ENCODE peak calls at places on chromosomes 4 and X, in nine cellular contexts. M is vagina, C is transverse colon, V is esophagus muscularis mucosa, T is GM12892, O is H1, Y is HCT116, Z is K562, N is sigmoid colon. A is an unnamed sample.

GRCh38 chr4:159317203-159317602 is 214.3 kb downstream of the RAPGEF2 start:
- DNase-seq in C (no peak), T (no peak), V (no peak), Z (no peak), M (no peak), Y (no peak), N (no peak), O (no peak), A (no peak)

GRCh38 chr4:41212221-41213203 is 1.8 kb downstream of the APBB2 start:
- DNase-seq in Y (no peak), M (no peak), T (no peak), V (no peak), C (peak; percentile 56), Z (no peak), N (peak; percentile 74), O (no peak), A (peak; percentile 38)

GRCh38 chr4:166153539-166153938 is 280.5 kb downstream of the TLL1 start:
- DNase-seq in M (no peak), N (no peak), Y (no peak), Z (no peak), V (no peak), O (no peak), T (no peak), C (no peak), A (no peak)

GRCh38 chr4:103497692-103498091 is 222.1 kb downstream of the TACR3 start:
- DNase-seq in O (no peak), V (no peak), Y (no peak), C (no peak), T (no peak), N (no peak), Z (no peak), M (no peak), A (no peak)

GRCh38 chr4:84237008-84237407 is 262.1 kb downstream of the NKX6-1 start:
- DNase-seq in V (no peak), O (no peak), N (no peak), Y (no peak), T (no peak), Z (no peak), M (no peak), C (no peak), A (no peak)

GRCh38 chr4:148302416-148302815 is 139.8 kb downstream of the NR3C2 start:
- DNase-seq in M (no peak), V (no peak), O (no peak), C (no peak), T (no peak), Y (no peak), Z (no peak), N (no peak), A (no peak)

GRCh38 chr4:158912390-158913175 is 143.8 kb downstream of the FNIP2 start:
- DNase-seq in V (no peak), N (no peak), T (no peak), M (no peak), C (no peak), Z (no peak), O (no peak), Y (no peak), A (no peak)

GRCh38 chr4:186015212-186015817 is 53.6 kb upstream of the TLR3 start:
- DNase-seq in V (peak; percentile 86), Y (no peak), N (no peak), M (no peak), T (no peak), Z (no peak), C (no peak), O (no peak), A (no peak)

GRCh38 chrX:135388841-135389240 is 32.9 kb upstream of the SMIM10L2A start:
- DNase-seq in T (no peak), M (no peak), C (no peak), O (no peak), V (no peak), N (no peak), Z (no peak), Y (no peak), A (no peak)

GRCh38 chr4:37095925-37096324 is 148.6 kb upstream of the NWD2 start:
- DNase-seq in C (no peak), O (no peak), N (no peak), M (no peak), Y (no peak), T (no peak), V (no peak), Z (no peak), A (no peak)

GRCh38 chr4:173025131-173025530 is 143.5 kb upstream of the GALNT7 start:
- DNase-seq in T (no peak), N (no peak), Y (peak; percentile 76), C (peak; percentile 26), O (peak; percentile 27), Z (peak; percentile 52), V (peak; percentile 88), M (no peak), A (peak; percentile 20)

GRCh38 chr4:55184600-55185523 is 59.5 kb upstream of the KDR start:
- DNase-seq in M (no peak), C (peak; percentile 38), O (no peak), V (no peak), T (no peak), N (no peak), Y (peak; percentile 64), Z (peak; percentile 33), A (no peak)

GRCh38 chrX:143854006-143854405 is 29.9 kb upstream of the UBE2NL start:
- DNase-seq in N (no peak), M (no peak), T (no peak), O (no peak), C (no peak), Z (no peak), Y (no peak), V (no peak), A (no peak)

GRCh38 chrX:155026727-155027508 is at the start of gene FUNDC2:
- DNase-seq in Z (peak; percentile 91), O (peak; percentile 46), M (no peak), C (peak; percentile 95), V (peak; percentile 97), T (peak; percentile 52), N (peak; percentile 97), Y (peak; percentile 86), A (peak; percentile 91)
- TF ChIP-seq POLR2A in Z (peak; percentile 83), O (peak; percentile 60), M (peak; percentile 44), C (peak; percentile 79), V (peak; percentile 19), T (peak; percentile 73), N (peak; percentile 36), Y (peak; percentile 58), A (no peak)

GRCh38 chr4:17722361-17722710 is 59.1 kb downstream of the FAM184B start:
- DNase-seq in C (no peak), N (no peak), T (no peak), V (no peak), O (no peak), M (no peak), Z (no peak), Y (no peak), A (peak; percentile 26)

GRCh38 chr4:17717301-17717700 is 64.1 kb downstream of the FAM184B start:
- DNase-seq in M (peak; percentile 58), T (no peak), C (no peak), O (no peak), Y (no peak), Z (no peak), N (no peak), V (no peak), A (no peak)

GRCh38 chr4:17721496-17722360 is 59.7 kb downstream of the FAM184B start:
- DNase-seq in V (no peak), T (no peak), C (no peak), Y (no peak), N (no peak), M (peak; percentile 84), O (no peak), Z (no peak), A (no peak)

GRCh38 chr4:17719106-17719505 is 62.3 kb downstream of the FAM184B start:
- DNase-seq in Y (no peak), T (no peak), V (no peak), M (no peak), Z (no peak), N (no peak), O (no peak), C (no peak), A (no peak)

DNA sequence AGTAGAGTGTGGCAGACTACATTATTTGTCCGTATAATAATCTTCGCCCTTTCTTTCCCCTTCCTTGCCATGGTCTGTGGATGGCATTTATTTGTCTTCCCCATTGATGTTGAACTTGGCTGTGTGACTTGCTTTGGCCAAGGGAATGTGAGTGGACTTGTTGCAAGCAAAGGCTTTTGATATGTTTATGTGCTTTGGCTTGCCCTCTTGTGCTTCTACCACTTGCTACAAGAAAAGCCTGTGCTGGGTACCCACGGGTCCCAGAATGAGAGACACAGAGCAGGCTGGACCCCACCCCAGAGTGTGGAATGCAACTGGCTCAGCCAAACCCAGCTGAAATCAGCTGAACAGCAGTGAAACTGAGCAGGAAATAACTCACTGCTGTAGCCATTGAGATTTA is 63.0 kb downstream of the FAM184B start:
- DNase-seq in N (no peak), C (no peak), Z (no peak), M (peak; percentile 84), V (no peak), O (no peak), T (no peak), Y (no peak), A (no peak)
- TF ChIP-seq POLR2AphosphoS5 in N (no peak), C (no peak), Z (no peak), M (no peak), V (no peak), O (no peak), T (no peak), Y (no peak), A (no peak)

GRCh38 chr4:184056877-184057276 is 151.8 kb downstream of the STOX2 start:
- DNase-seq in Y (no peak), O (no peak), N (no peak), C (no peak), V (no peak), T (no peak), Z (no peak), M (no peak), A (no peak)

GRCh38 chr4:184052616-184053015 is 147.5 kb downstream of the STOX2 start:
- DNase-seq in V (no peak), C (no peak), T (no peak), Y (no peak), Z (no peak), O (no peak), M (no peak), N (no peak), A (no peak)

GRCh38 chr4:184059099-184059498 is 154.0 kb downstream of the STOX2 start:
- DNase-seq in M (no peak), T (no peak), N (no peak), Z (no peak), C (no peak), Y (no peak), V (no peak), O (no peak), A (no peak)

DNA sequence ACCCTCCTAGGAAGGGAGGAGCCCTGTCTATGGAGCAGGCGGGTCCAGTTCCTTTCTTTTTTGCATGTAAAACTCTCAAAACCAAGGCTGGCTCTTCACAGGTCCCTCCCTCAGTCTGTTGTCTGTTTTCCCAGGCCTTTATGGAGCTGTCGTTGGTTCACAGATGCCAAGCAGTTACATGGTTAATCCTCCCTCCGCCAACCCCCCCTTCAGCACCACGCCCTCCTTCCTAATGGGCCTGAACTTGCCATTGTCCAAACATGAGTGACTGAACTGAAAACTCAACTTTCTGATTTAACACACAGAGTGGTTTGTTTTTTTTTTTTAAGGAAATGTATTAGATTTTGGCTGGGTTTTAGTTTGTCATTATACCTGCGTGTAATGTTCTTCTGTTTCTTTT is 148.4 kb downstream of the STOX2 start:
- DNase-seq in O (no peak), Y (no peak), T (no peak), N (no peak), Z (no peak), C (peak; percentile 24), M (no peak), V (no peak), A (no peak)
- TF ChIP-seq POLR2A in O (no peak), Y (no peak), T (no peak), N (no peak), Z (no peak), C (no peak), M (no peak), V (no peak), A (no peak)

GRCh38 chr4:1943928-1944327 is 64.8 kb downstream of the NELFA start:
- DNase-seq in T (no peak), C (no peak), N (no peak), Z (no peak), V (no peak), O (no peak), M (no peak), Y (no peak), A (no peak)
- TF ChIP-seq POLR2AphosphoS5 in T (no peak), C (no peak), N (no peak), Z (no peak), V (no peak), O (no peak), M (no peak), Y (no peak), A (no peak)